ENCODE peak calls at places on chromosomes 12 and 14, in ten cellular contexts. R is uterus, B is ovary, P is IMR-90, J is upper lobe of left lung, S is A549, T is endothelial cell of umbilical vein, Q is HepG2, F is right lobe of liver, O is transverse colon. V is an unnamed sample.

GRCh38 chr14:67487937-67488893 is at the start of gene TMEM229B:
- DNase-seq in R (no peak), J (peak), P (no peak), T (no peak), S (no peak), O (peak), B (no peak), F (peak), Q (no peak), V (no peak)

GRCh38 chr14:65502676-65503124 is 90.2 kb downstream of the FUT8 start:
- DNase-seq in J (no peak), B (no peak), S (no peak), T (no peak), R (no peak), P (peak), F (no peak), O (no peak), Q (no peak), V (no peak)

GRCh38 chr12:87344699-87345098 is 684.5 kb downstream of the C12orf50 start:
- DNase-seq in S (no peak), P (no peak), J (no peak), Q (no peak), B (no peak), F (no peak), R (no peak), O (no peak), T (no peak), V (no peak)

GRCh38 chr14:54685286-54685845 is 118.4 kb downstream of the SAMD4A start:
- DNase-seq in R (no peak), S (no peak), F (no peak), J (no peak), B (no peak), P (no peak), Q (no peak), O (no peak), T (peak), V (no peak)

GRCh38 chr12:86349196-86349595 is 93.0 kb upstream of the MGAT4C start:
- DNase-seq in P (no peak), J (no peak), O (no peak), F (no peak), S (no peak), Q (no peak), R (no peak), B (no peak), T (no peak), V (no peak)

GRCh38 chr14:56715938-56716337 is 94.3 kb downstream of the OTX2 start:
- DNase-seq in B (no peak), R (no peak), T (no peak), Q (no peak), J (no peak), O (no peak), S (no peak), P (no peak), F (no peak), V (no peak)

GRCh38 chr14:97295108-97295710 is 498.0 kb downstream of the VRK1 start:
- DNase-seq in F (no peak), T (no peak), S (no peak), P (no peak), R (no peak), B (no peak), O (no peak), Q (no peak), J (no peak), V (no peak)

GRCh38 chr14:75959031-75959430 is 22.8 kb downstream of the TGFB3 start:
- DNase-seq in B (no peak), S (no peak), P (no peak), R (no peak), T (no peak), J (no peak), F (no peak), Q (no peak), O (no peak), V (no peak)

GRCh38 chr14:53742226-53742607 is 214.4 kb downstream of the BMP4 start:
- DNase-seq in O (no peak), P (no peak), S (no peak), T (peak), R (no peak), B (no peak), J (no peak), Q (no peak), F (no peak), V (no peak)

GRCh38 chr12:56763753-56764657 is 881 bp downstream of the HSD17B6 start:
- DNase-seq in B (no peak), Q (no peak), O (no peak), R (no peak), F (no peak), S (no peak), J (no peak), P (peak), T (no peak), V (no peak)

GRCh38 chr12:98684199-98684598 is 39.1 kb downstream of the APAF1 start:
- DNase-seq in S (no peak), F (no peak), R (no peak), O (no peak), B (no peak), T (no peak), J (no peak), Q (no peak), P (no peak), V (no peak)

GRCh38 chr12:39682689-39683477 is 63.3 kb upstream of the ABCD2 start:
- DNase-seq in J (no peak), B (no peak), T (no peak), P (no peak), O (no peak), Q (no peak), R (no peak), F (no peak), S (no peak), V (no peak)

GRCh38 chr14:99123208-99123870 is 148.7 kb downstream of the BCL11B start:
- DNase-seq in P (no peak), O (no peak), S (no peak), T (no peak), J (no peak), B (no peak), Q (no peak), R (no peak), F (no peak), V (no peak)

GRCh38 chr12:39368096-39368495 is 74.8 kb downstream of the KIF21A start:
- DNase-seq in B (no peak), T (no peak), S (no peak), O (no peak), P (no peak), F (no peak), R (no peak), J (no peak), Q (no peak), V (no peak)

GRCh38 chr12:57235012-57235727 is 5.7 kb downstream of the SHMT2 start:
- DNase-seq in R (peak), O (no peak), F (peak), P (peak), B (no peak), T (peak), J (no peak), S (no peak), Q (peak), V (no peak)

GRCh38 chr14:97848351-97848980 is 1051.3 kb downstream of the VRK1 start:
- DNase-seq in S (no peak), J (no peak), B (no peak), R (no peak), Q (no peak), F (no peak), O (no peak), T (no peak), P (no peak), V (peak)

DNA sequence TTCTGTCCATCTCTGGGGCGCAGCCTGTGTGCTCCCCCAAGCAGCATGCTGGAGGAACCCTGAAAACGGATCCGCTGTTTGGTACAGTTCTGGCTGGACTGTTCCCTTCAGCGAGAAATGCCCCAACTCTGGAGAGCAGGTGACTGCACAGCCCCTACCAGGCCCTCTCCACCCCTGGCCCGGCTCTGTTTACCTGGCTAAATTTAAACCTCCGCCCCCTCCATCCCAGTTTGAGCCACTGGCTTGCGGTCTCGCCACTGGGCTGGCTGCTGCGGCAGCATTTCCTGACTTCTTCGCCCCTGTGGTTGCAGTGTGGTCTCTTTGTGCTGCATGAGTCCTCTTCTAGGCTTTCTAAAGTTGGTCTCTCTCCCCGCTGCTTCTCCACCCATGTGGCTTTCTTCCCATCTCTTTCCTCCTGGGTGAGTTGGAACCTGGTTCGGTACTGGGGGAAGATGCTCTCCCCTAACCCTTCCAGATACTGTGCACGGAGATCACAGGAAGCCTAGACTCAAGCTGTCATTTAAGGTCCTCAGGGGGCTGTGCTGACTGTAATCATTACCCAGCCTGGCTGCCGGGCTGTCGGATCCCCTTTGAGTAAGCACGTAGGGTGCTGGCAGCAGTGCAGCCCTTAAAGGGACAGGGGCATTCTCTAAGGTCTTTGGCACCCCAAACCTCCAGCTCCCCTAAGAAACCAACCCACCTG is 60.6 kb downstream of the FBXL14 start:
- DNase-seq in F (no peak), J (no peak), P (peak), Q (no peak), R (no peak), O (peak), B (no peak), S (no peak), T (no peak), V (peak)
- H3K4me3 ChIP-seq in F (no peak), J (no peak), P (peak), Q (no peak), R (no peak), O (no peak), B (no peak), S (no peak), T (no peak), V (no peak)

GRCh38 chr12:10563002-10563401 is 50.4 kb downstream of the MAGOHB start:
- DNase-seq in O (no peak), F (no peak), T (no peak), B (no peak), Q (no peak), J (no peak), S (no peak), P (no peak), R (no peak), V (no peak)

GRCh38 chr12:10571141-10571540 is 42.3 kb downstream of the MAGOHB start:
- DNase-seq in J (no peak), T (no peak), S (no peak), Q (no peak), P (no peak), F (no peak), R (no peak), O (no peak), B (no peak), V (no peak)

GRCh38 chr12:10563966-10564365 is 49.4 kb downstream of the MAGOHB start:
- DNase-seq in O (no peak), B (no peak), R (no peak), P (no peak), Q (no peak), F (no peak), T (no peak), S (no peak), J (no peak), V (no peak)

GRCh38 chr12:10562306-10562933 is 51.0 kb downstream of the MAGOHB start:
- DNase-seq in S (peak), T (peak), F (no peak), O (no peak), R (no peak), B (no peak), J (no peak), P (peak), Q (peak), V (no peak)

DNA sequence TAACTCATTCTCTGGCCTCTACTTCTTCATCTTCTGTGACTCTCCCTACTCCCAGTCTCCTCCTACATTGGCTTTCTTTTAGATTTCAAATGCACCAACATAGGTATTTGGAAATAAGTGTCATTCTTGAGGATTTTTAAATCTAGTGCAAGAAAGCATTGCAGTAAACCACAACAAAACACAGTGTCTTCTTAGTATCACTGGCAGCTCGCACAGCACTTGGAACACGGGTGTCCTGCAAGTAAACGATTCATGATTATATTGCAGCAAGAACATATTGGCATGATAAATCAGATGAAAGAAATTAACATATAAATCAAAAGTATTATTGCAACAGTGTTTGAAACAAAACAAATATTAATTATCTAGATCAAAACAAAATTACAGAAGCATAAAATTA is 45.6 kb downstream of the MAGOHB start:
- DNase-seq in J (no peak), F (no peak), S (no peak), P (no peak), R (no peak), B (no peak), O (no peak), T (no peak), Q (no peak), V (no peak)
- TF ChIP-seq CTCF in J (no peak), F (no peak), S (no peak), P (no peak), R (no peak), B (no peak), O (no peak), T (no peak), Q (no peak), V (no peak)

DNA sequence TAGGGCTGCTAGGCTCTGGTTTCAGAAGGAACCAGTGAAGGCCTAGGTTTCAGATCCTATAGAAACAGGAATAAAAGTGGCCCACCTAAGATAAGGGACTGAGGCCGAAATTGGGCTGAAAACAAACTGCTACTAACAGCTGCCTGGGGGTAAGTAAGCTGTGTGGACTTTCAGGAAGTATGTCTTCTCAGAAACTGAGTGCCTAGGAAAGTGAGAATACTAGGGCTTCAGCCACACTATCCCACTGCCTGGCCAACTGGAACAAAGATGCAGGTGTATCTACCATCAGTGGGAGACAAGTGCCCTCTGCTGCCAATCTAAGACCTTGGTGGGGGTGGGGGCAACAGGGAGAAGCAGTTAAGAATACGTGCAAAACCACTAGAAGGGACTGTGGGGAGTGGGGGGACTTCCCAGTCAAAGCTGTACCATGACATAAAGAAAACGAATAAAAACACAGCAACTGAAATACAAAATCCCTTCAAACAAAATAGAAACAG is 82.5 kb downstream of the MED13L start:
- DNase-seq in Q (no peak), R (no peak), F (no peak), S (no peak), T (no peak), B (no peak), O (peak), J (no peak), P (no peak), V (no peak)
- TF ChIP-seq POLR2A in Q (no peak), R (no peak), F (no peak), S (no peak), T (no peak), B (no peak), O (no peak), J (no peak), P (no peak), V (no peak)

GRCh38 chr12:52860102-52860838 is 11.5 kb upstream of the KRT78 start:
- DNase-seq in O (no peak), R (no peak), S (peak), B (no peak), T (no peak), Q (no peak), J (peak), P (peak), F (no peak), V (no peak)
- H3K4me3 ChIP-seq in O (no peak), R (no peak), S (no peak), B (no peak), T (no peak), Q (no peak), J (no peak), P (no peak), F (no peak), V (no peak)

DNA sequence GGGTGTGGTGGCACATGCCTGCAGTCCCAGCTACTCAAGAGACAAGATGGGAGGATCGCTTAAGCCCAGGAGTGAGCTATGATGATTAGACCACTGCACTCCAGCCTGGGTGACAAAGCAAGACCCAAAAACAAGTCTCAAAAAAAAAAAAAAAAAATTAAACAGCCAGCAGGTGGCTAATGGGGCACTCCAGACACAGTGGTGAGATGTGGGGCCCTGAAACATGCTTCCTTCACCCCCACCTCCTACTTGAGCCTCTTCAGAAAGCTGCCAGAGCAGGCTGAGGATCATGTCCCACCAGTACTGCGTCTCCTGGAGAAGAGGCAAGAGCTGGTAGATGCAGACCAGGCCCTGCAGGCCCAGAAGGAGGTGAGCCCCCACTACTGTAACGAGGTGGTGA is 2.1 kb downstream of the CFAP73 start:
- DNase-seq in B (no peak), O (no peak), R (no peak), J (no peak), T (no peak), P (no peak), S (no peak), F (no peak), Q (no peak), V (no peak)
- TF ChIP-seq CTCF in B (no peak), O (no peak), R (no peak), J (no peak), T (no peak), P (no peak), S (no peak), F (no peak), Q (no peak), V (no peak)

V was measured in lower leg skin.